ENCODE peak calls at places on chromosomes 16 and 17, in four cellular contexts. One of them, this sample, is unnamed.

GRCh38 chr17:61632826-61633225 is 41.8 kb upstream of the NACA2 start:
- DNase-seq in IMR-90: no peak
- DNase-seq in H9: no peak
- DNase-seq in mesenchymal stem cell: no peak
- DNase-seq in this sample: no peak

GRCh38 chr17:28763804-28764266 is 20.0 kb downstream of the TRAF4 start:
- DNase-seq in IMR-90: peak
- DNase-seq in H9: peak
- DNase-seq in mesenchymal stem cell: peak
- DNase-seq in this sample: peak

GRCh38 chr17:52947418-52947817 is 788.9 kb upstream of the CA10 start:
- DNase-seq in IMR-90: no peak
- DNase-seq in H9: no peak
- DNase-seq in mesenchymal stem cell: no peak
- DNase-seq in this sample: no peak

GRCh38 chr17:48484256-48484655 is 46.6 kb downstream of the HOXB1 start:
- DNase-seq in IMR-90: peak
- DNase-seq in H9: no peak
- DNase-seq in mesenchymal stem cell: peak
- DNase-seq in this sample: no peak

GRCh38 chr17:36027776-36028175 is 10.0 kb upstream of the CCL23 start:
- DNase-seq in IMR-90: no peak
- DNase-seq in H9: no peak
- DNase-seq in mesenchymal stem cell: no peak
- DNase-seq in this sample: no peak

GRCh38 chr17:75941442-75941819 is 589 bp upstream of the FBF1 start:
- DNase-seq in IMR-90: no peak
- DNase-seq in H9: no peak
- DNase-seq in mesenchymal stem cell: no peak
- DNase-seq in this sample: no peak

GRCh38 chr17:79865351-79866210 is 26.3 kb upstream of the CBX4 start:
- DNase-seq in IMR-90: no peak
- DNase-seq in H9: no peak
- DNase-seq in mesenchymal stem cell: no peak
- DNase-seq in this sample: no peak

GRCh38 chr17:73645050-73645871 is 1.0 kb upstream of the SDK2 start:
- DNase-seq in IMR-90: no peak
- DNase-seq in H9: peak
- DNase-seq in mesenchymal stem cell: peak
- DNase-seq in this sample: peak

GRCh38 chr17:19239544-19239943 is 2.4 kb downstream of the EPN2 start:
- DNase-seq in IMR-90: no peak
- DNase-seq in H9: no peak
- DNase-seq in mesenchymal stem cell: no peak
- DNase-seq in this sample: peak

GRCh38 chr16:19883296-19883951 is 1.2 kb downstream of the GPRC5B start:
- DNase-seq in IMR-90: peak
- DNase-seq in H9: peak
- DNase-seq in mesenchymal stem cell: peak
- DNase-seq in this sample: peak
- H3K4ac ChIP-seq in IMR-90: no peak
- H3K4ac ChIP-seq in H9: no peak
- H3K4ac ChIP-seq in mesenchymal stem cell: no peak
- H3K4ac ChIP-seq in this sample: peak

DNA sequence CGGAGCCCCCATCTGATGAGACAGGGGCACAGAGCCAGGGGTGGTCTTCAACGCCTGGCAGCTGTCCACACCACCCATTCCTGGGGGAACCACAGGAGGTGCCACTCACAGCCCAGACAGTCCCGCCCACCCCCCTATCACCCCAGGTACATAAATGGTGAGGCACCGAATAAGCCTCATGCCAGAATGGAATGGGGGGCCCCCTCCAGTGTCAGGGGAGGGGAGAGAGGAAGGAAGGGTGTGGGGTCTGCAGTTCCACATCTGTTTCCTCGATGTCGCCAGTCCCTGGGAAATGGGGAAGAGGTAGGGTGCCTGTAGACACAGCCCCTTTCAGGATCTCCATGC is 1.7 kb downstream of the TMC6 start:
- DNase-seq in IMR-90: no peak
- DNase-seq in H9: no peak
- DNase-seq in mesenchymal stem cell: no peak
- DNase-seq in this sample: no peak
- H2BK120ac ChIP-seq in IMR-90: no peak
- H2BK120ac ChIP-seq in H9: no peak
- H2BK120ac ChIP-seq in mesenchymal stem cell: no peak
- H2BK120ac ChIP-seq in this sample: no peak

GRCh38 chr16:81482329-81483063 is 37.9 kb downstream of the CMIP start:
- DNase-seq in IMR-90: no peak
- DNase-seq in H9: no peak
- DNase-seq in mesenchymal stem cell: no peak
- DNase-seq in this sample: peak

GRCh38 chr16:81483064-81483969 is 38.7 kb downstream of the CMIP start:
- DNase-seq in IMR-90: peak
- DNase-seq in H9: no peak
- DNase-seq in mesenchymal stem cell: peak
- DNase-seq in this sample: no peak

GRCh38 chr16:81478876-81479496 is 34.4 kb downstream of the CMIP start:
- DNase-seq in IMR-90: no peak
- DNase-seq in H9: no peak
- DNase-seq in mesenchymal stem cell: peak
- DNase-seq in this sample: no peak

GRCh38 chr16:81478294-81478693 is 33.7 kb downstream of the CMIP start:
- DNase-seq in IMR-90: no peak
- DNase-seq in H9: no peak
- DNase-seq in mesenchymal stem cell: no peak
- DNase-seq in this sample: no peak

GRCh38 chr16:81480856-81481821 is 36.5 kb downstream of the CMIP start:
- DNase-seq in IMR-90: peak
- DNase-seq in H9: no peak
- DNase-seq in mesenchymal stem cell: peak
- DNase-seq in this sample: no peak
- H3K4ac ChIP-seq in IMR-90: peak
- H3K4ac ChIP-seq in H9: no peak
- H3K4ac ChIP-seq in mesenchymal stem cell: peak
- H3K4ac ChIP-seq in this sample: no peak

GRCh38 chr16:65079549-65079948 is 42.3 kb downstream of the CDH11 start:
- DNase-seq in IMR-90: no peak
- DNase-seq in H9: no peak
- DNase-seq in mesenchymal stem cell: no peak
- DNase-seq in this sample: no peak
- H2BK120ac ChIP-seq in IMR-90: no peak
- H2BK120ac ChIP-seq in H9: no peak
- H2BK120ac ChIP-seq in mesenchymal stem cell: no peak
- H2BK120ac ChIP-seq in this sample: no peak

GRCh38 chr16:681746-682427 is 1.7 kb downstream of the STUB1 start:
- DNase-seq in IMR-90: no peak
- DNase-seq in H9: no peak
- DNase-seq in mesenchymal stem cell: no peak
- DNase-seq in this sample: no peak

GRCh38 chr16:678858-679807 is 1.1 kb upstream of the STUB1 start:
- DNase-seq in IMR-90: peak
- DNase-seq in H9: peak
- DNase-seq in mesenchymal stem cell: peak
- DNase-seq in this sample: peak

GRCh38 chr16:679808-680624 is at the start of gene STUB1:
- DNase-seq in IMR-90: peak
- DNase-seq in H9: peak
- DNase-seq in mesenchymal stem cell: peak
- DNase-seq in this sample: peak

GRCh38 chr16:680967-681745 is 946 bp downstream of the STUB1 start:
- DNase-seq in IMR-90: peak
- DNase-seq in H9: no peak
- DNase-seq in mesenchymal stem cell: peak
- DNase-seq in this sample: no peak

DNA sequence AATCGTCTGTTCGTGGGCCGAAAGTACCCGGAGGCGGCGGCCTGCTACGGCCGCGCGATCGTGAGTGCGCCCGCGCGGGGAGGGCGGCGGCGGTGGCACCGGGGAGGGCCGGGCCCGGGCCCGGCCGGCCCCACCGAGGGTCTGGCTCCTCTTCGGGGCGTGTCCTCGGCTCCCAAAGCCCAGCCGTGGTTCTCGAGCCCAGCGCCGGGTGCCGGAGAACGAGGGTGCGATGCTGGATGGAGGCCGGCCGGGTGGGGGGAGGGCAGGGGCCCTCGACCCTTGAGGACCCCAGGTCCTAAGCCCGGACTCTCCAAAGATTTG is 375 bp downstream of the STUB1 start:
- DNase-seq in IMR-90: no peak
- DNase-seq in H9: no peak
- DNase-seq in mesenchymal stem cell: no peak
- DNase-seq in this sample: no peak
- H3K4ac ChIP-seq in IMR-90: peak
- H3K4ac ChIP-seq in H9: no peak
- H3K4ac ChIP-seq in mesenchymal stem cell: peak
- H3K4ac ChIP-seq in this sample: peak

DNA sequence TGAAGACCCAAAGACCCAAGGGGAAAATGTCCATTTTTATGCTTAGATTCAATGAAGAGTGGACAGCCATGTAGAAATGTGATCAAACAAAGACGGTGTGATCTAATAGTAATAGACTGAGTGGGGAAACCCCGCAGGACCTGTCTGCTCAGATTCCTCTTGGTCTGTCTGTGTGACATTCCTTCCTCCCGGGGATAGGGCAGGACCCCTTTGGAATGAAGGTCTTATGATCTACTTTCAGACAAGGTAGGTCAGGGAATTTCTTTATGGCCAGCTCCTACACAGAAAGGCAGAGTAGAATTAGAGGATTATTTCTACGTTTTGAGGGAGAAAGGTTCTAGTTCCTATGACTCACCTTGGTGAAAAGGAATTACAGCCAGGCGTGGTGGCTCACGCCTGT is 267.6 kb downstream of the STX8 start:
- DNase-seq in IMR-90: no peak
- DNase-seq in H9: peak
- DNase-seq in mesenchymal stem cell: peak
- DNase-seq in this sample: peak
- H2BK120ac ChIP-seq in IMR-90: no peak
- H2BK120ac ChIP-seq in H9: peak
- H2BK120ac ChIP-seq in mesenchymal stem cell: no peak
- H2BK120ac ChIP-seq in this sample: peak

DNA sequence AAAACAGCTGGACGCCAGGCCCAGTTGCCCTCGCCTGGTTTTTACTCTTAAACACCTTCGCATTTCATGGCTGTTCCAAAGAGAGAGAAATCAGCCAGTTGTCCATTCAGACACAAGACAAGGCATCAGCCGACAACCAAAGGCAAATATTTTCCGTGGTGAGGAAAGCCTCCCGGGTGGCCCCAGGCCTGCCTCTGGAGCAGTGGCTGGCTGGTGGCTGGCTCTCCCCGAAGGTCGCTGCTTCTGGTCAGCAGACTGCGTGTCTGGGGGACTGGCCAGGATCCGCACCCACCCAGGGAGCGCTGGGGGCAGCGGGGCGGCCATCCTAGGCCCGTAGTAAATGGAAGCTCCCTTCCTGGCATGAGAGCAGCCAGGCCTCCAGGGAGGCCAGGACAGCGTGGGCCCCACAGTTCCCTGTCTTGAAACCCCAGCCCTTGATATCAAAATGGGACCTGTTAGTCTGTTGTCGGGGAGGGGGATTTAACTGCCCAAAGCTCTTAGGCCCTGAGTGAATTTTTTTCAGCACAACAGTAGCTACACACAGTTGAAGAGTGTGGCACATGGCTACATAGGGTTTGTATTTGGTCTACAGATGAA is 57.7 kb downstream of the SREBF1 start:
- DNase-seq in IMR-90: no peak
- DNase-seq in H9: no peak
- DNase-seq in mesenchymal stem cell: peak
- DNase-seq in this sample: no peak
- H3K4ac ChIP-seq in IMR-90: no peak
- H3K4ac ChIP-seq in H9: no peak
- H3K4ac ChIP-seq in mesenchymal stem cell: peak
- H3K4ac ChIP-seq in this sample: no peak

GRCh38 chr17:50918071-50918932 is 52.1 kb upstream of the TOB1 start:
- DNase-seq in IMR-90: no peak
- DNase-seq in H9: no peak
- DNase-seq in mesenchymal stem cell: no peak
- DNase-seq in this sample: no peak

GRCh38 chr17:50917418-50917743 is 51.2 kb upstream of the TOB1 start:
- DNase-seq in IMR-90: no peak
- DNase-seq in H9: peak
- DNase-seq in mesenchymal stem cell: no peak
- DNase-seq in this sample: no peak

GRCh38 chr17:50918933-50919296 is 52.8 kb upstream of the TOB1 start:
- DNase-seq in IMR-90: peak
- DNase-seq in H9: no peak
- DNase-seq in mesenchymal stem cell: peak
- DNase-seq in this sample: no peak

GRCh38 chr17:50916026-50916707 is 50.0 kb upstream of the TOB1 start:
- DNase-seq in IMR-90: peak
- DNase-seq in H9: no peak
- DNase-seq in mesenchymal stem cell: no peak
- DNase-seq in this sample: no peak

GRCh38 chr17:50916708-50917417 is 50.7 kb upstream of the TOB1 start:
- DNase-seq in IMR-90: no peak
- DNase-seq in H9: no peak
- DNase-seq in mesenchymal stem cell: no peak
- DNase-seq in this sample: no peak
- H2BK120ac ChIP-seq in IMR-90: no peak
- H2BK120ac ChIP-seq in H9: no peak
- H2BK120ac ChIP-seq in mesenchymal stem cell: no peak
- H2BK120ac ChIP-seq in this sample: no peak